ENCODE peak calls at places on chromosome 3, in ten cellular contexts. T is hepatocyte; A is right lobe of liver; Y is activated CD4-positive, CD25-positive, alpha-beta regulatory T cell treated with anti-CD3 and anti-CD28 coated beads, Interleukin-2, amount 50 U/mL, for 16 hours; C is T1000; N is GDM1; W is astrocyte of the spinal cord; G is kidney tubule cell; B is cardiac muscle cell; U is activated T-cell treated with anti-CD3 and anti-CD28 coated beads, Interleukin-2, amount 50 U/mL, for 24 hours. V is an unnamed sample.
A peak's percentile ranks its signal among the peaks of the same experiment; 100 is the strongest.

GRCh38 chr3:139230391-139230790 is 113.4 kb upstream of the MRPS22 start:
- DNase-seq in T (no peak), A (no peak), Y (no peak), C (no peak), N (no peak), W (no peak), G (no peak), B (peak; percentile 6), U (no peak), V (no peak)

GRCh38 chr3:143538577-143538981 is 309.7 kb downstream of the SLC9A9 start:
- DNase-seq in T (no peak), A (no peak), Y (no peak), C (no peak), N (no peak), W (peak; percentile 73), G (peak; percentile 9), B (peak; percentile 78), U (no peak), V (no peak)

GRCh38 chr3:170642882-170643601 is 57.2 kb upstream of the SLC7A14 start:
- DNase-seq in T (no peak), A (no peak), Y (no peak), C (no peak), N (no peak), W (no peak), G (no peak), B (no peak), U (no peak), V (no peak)

GRCh38 chr3:153285982-153286381 is 124.0 kb downstream of the RAP2B start:
- DNase-seq in T (no peak), A (no peak), Y (no peak), C (no peak), N (no peak), W (no peak), G (no peak), B (no peak), U (no peak), V (no peak)

GRCh38 chr3:63967675-63968611 is 55.4 kb downstream of the PSMD6 start:
- DNase-seq in T (peak; percentile 75), A (peak; percentile 43), Y (peak; percentile 6), C (no peak), N (peak; percentile 66), W (peak; percentile 69), G (peak; percentile 66), B (peak; percentile 86), U (peak; percentile 45), V (peak; percentile 44)

GRCh38 chr3:82461049-82461889 is 699.8 kb upstream of the GBE1 start:
- DNase-seq in T (no peak), A (no peak), Y (no peak), C (no peak), N (no peak), W (no peak), G (no peak), B (no peak), U (no peak), V (no peak)

GRCh38 chr3:112358311-112358780 is 25.4 kb downstream of the CD200 start:
- DNase-seq in T (no peak), A (no peak), Y (no peak), C (no peak), N (no peak), W (no peak), G (peak; percentile 31), B (no peak), U (no peak), V (no peak)

GRCh38 chr3:184491011-184491576 is 70.5 kb upstream of the EPHB3 start:
- DNase-seq in T (peak; percentile 44), A (no peak), Y (no peak), C (no peak), N (no peak), W (no peak), G (peak; percentile 52), B (no peak), U (no peak), V (no peak)

GRCh38 chr3:15654891-15655290 is 53.3 kb downstream of the BTD start:
- DNase-seq in T (no peak), A (no peak), Y (no peak), C (no peak), N (no peak), W (no peak), G (no peak), B (no peak), U (no peak), V (no peak)

GRCh38 chr3:12484983-12485327 is 675 bp downstream of the TSEN2 start:
- DNase-seq in T (no peak), A (no peak), Y (no peak), C (no peak), N (no peak), W (no peak), G (no peak), B (no peak), U (no peak), V (no peak)

GRCh38 chr3:115146032-115146417 is 1.1 kb downstream of the ZBTB20 start:
- DNase-seq in T (peak; percentile 75), A (no peak), Y (no peak), C (no peak), N (peak; percentile 45), W (peak; percentile 77), G (peak; percentile 83), B (peak; percentile 78), U (peak; percentile 58), V (peak; percentile 62)

GRCh38 chr3:194296448-194296831 is 54.7 kb downstream of the CPN2 start:
- DNase-seq in T (peak; percentile 78), A (no peak), Y (no peak), C (peak; percentile 50), N (no peak), W (peak; percentile 67), G (peak; percentile 95), B (peak; percentile 94), U (no peak), V (peak; percentile 95)

GRCh38 chr3:178434206-178434805 is 101.9 kb upstream of the KCNMB2 start:
- DNase-seq in T (no peak), A (no peak), Y (no peak), C (no peak), N (no peak), W (peak; percentile 22), G (peak; percentile 11), B (peak; percentile 33), U (no peak), V (no peak)

GRCh38 chr3:172156309-172156998 is 117.1 kb downstream of the FNDC3B start:
- DNase-seq in T (no peak), A (peak; percentile 56), Y (no peak), C (no peak), N (no peak), W (no peak), G (peak; percentile 73), B (no peak), U (no peak), V (no peak)

GRCh38 chr3:17290894-17291293 is 406.1 kb downstream of the PLCL2 start:
- DNase-seq in T (no peak), A (no peak), Y (no peak), C (no peak), N (no peak), W (no peak), G (no peak), B (no peak), U (no peak), V (no peak)

GRCh38 chr3:138348107-138348949 is at the start of gene MRAS:
- DNase-seq in T (peak; percentile 87), A (peak; percentile 77), Y (no peak), C (peak; percentile 39), N (no peak), W (peak; percentile 75), G (peak; percentile 83), B (peak; percentile 90), U (peak; percentile 54), V (peak; percentile 60)

GRCh38 chr3:187777331-187778046 is 32.2 kb upstream of the BCL6 start:
- DNase-seq in T (no peak), A (no peak), Y (no peak), C (no peak), N (peak; percentile 82), W (peak; percentile 9), G (peak; percentile 83), B (no peak), U (peak; percentile 62), V (peak; percentile 76)

GRCh38 chr3:129626744-129627349 is 20.4 kb upstream of the PLXND1 start:
- DNase-seq in T (peak; percentile 93), A (peak; percentile 98), Y (peak; percentile 21), C (peak; percentile 64), N (no peak), W (no peak), G (peak; percentile 93), B (peak; percentile 93), U (peak; percentile 87), V (peak; percentile 76)

GRCh38 chr3:71076361-71076997 is 507.0 kb downstream of the FOXP1 start:
- DNase-seq in T (no peak), A (no peak), Y (no peak), C (no peak), N (no peak), W (peak; percentile 55), G (peak; percentile 28), B (peak; percentile 49), U (no peak), V (peak; percentile 13)

GRCh38 chr3:174949523-174949922 is 90.4 kb downstream of the NAALADL2 start:
- DNase-seq in T (no peak), A (no peak), Y (no peak), C (peak; percentile 38), N (no peak), W (peak; percentile 97), G (peak; percentile 54), B (peak; percentile 90), U (no peak), V (no peak)

GRCh38 chr3:121690777-121691405 is 30.2 kb upstream of the HCLS1 start:
- DNase-seq in T (no peak), A (no peak), Y (no peak), C (no peak), N (no peak), W (no peak), G (no peak), B (no peak), U (no peak), V (no peak)

GRCh38 chr3:117622130-117622841 is 912.7 kb downstream of the TUSC7 start:
- DNase-seq in T (no peak), A (no peak), Y (no peak), C (peak; percentile 34), N (no peak), W (peak; percentile 83), G (peak; percentile 95), B (peak; percentile 63), U (no peak), V (peak; percentile 91)

GRCh38 chr3:146085678-146086077 is 75.3 kb downstream of the PLOD2 start:
- DNase-seq in T (no peak), A (no peak), Y (no peak), C (no peak), N (no peak), W (no peak), G (no peak), B (no peak), U (no peak), V (no peak)

GRCh38 chr3:11944052-11944673 is 60.0 kb upstream of the SYN2 start:
- DNase-seq in T (peak; percentile 54), A (no peak), Y (no peak), C (no peak), N (no peak), W (peak; percentile 6), G (peak; percentile 50), B (peak; percentile 38), U (no peak), V (no peak)

GRCh38 chr3:179398574-179399249 is 51.2 kb downstream of the MFN1 start:
- DNase-seq in T (no peak), A (no peak), Y (no peak), C (no peak), N (no peak), W (peak; percentile 40), G (no peak), B (no peak), U (no peak), V (no peak)

GRCh38 chr3:124999317-124999716 is 56.5 kb downstream of the HEG1 start:
- DNase-seq in T (no peak), A (no peak), Y (no peak), C (no peak), N (no peak), W (no peak), G (no peak), B (no peak), U (no peak), V (no peak)

GRCh38 chr3:130425484-130425883 is 80.0 kb downstream of the COL6A5 start:
- DNase-seq in T (no peak), A (no peak), Y (no peak), C (no peak), N (no peak), W (no peak), G (peak; percentile 11), B (no peak), U (no peak), V (no peak)

GRCh38 chr3:172530566-172530965 is 7.3 kb upstream of the TNFSF10 start:
- DNase-seq in T (no peak), A (no peak), Y (no peak), C (no peak), N (peak; percentile 50), W (no peak), G (no peak), B (peak; percentile 77), U (no peak), V (no peak)